ENCODE peak calls at places on chromosomes 1 and 21, in ten cellular contexts. S, H, I, Z, W, A, F, B, M and U are unnamed samples.
A peak's percentile ranks its signal among the peaks of the same experiment; 100 is the strongest.

GRCh38 chr1:108142258-108142657 is 57.9 kb downstream of the SLC25A24 start:
- DNase-seq in S (no peak), H (no peak), I (no peak), Z (no peak), W (no peak), A (no peak), F (no peak), B (no peak), M (no peak), U (no peak)

GRCh38 chr1:228046421-228047182 is 35.9 kb upstream of the ARF1 start:
- DNase-seq in S (no peak), H (no peak), I (no peak), Z (no peak), W (no peak), A (no peak), F (no peak), B (no peak), M (no peak), U (no peak)

GRCh38 chr1:229756666-229757065 is 130.6 kb downstream of the URB2 start:
- DNase-seq in S (no peak), H (peak; percentile 67), I (no peak), Z (no peak), W (no peak), A (no peak), F (peak; percentile 88), B (no peak), M (no peak), U (no peak)

GRCh38 chr21:38968887-38969543 is 163.3 kb downstream of the ETS2 start:
- DNase-seq in S (no peak), H (no peak), I (no peak), Z (no peak), W (no peak), A (no peak), F (no peak), B (no peak), M (no peak), U (no peak)

GRCh38 chr1:33986389-33987095 is 122.7 kb downstream of the HMGB4 start:
- DNase-seq in S (no peak), H (peak; percentile 92), I (peak; percentile 37), Z (no peak), W (no peak), A (no peak), F (peak; percentile 87), B (peak; percentile 36), M (no peak), U (no peak)

GRCh38 chr1:244414543-244414942 is 37.2 kb downstream of the ADSS2 start:
- DNase-seq in S (peak; percentile 8), H (peak; percentile 63), I (no peak), Z (no peak), W (no peak), A (no peak), F (peak; percentile 48), B (peak; percentile 32), M (no peak), U (no peak)

GRCh38 chr1:203325004-203325417 is 19.7 kb downstream of the BTG2 start:
- DNase-seq in S (no peak), H (no peak), I (no peak), Z (peak; percentile 69), W (no peak), A (no peak), F (peak; percentile 96), B (no peak), M (no peak), U (no peak)

GRCh38 chr1:147243228-147243685 is 773 bp downstream of the CHD1L start:
- DNase-seq in S (no peak), H (peak; percentile 45), I (peak; percentile 56), Z (no peak), W (no peak), A (peak; percentile 17), F (peak; percentile 56), B (no peak), M (no peak), U (peak; percentile 46)

GRCh38 chr1:158818991-158819405 is 12.2 kb upstream of the MNDA start:
- DNase-seq in S (no peak), H (no peak), I (no peak), Z (no peak), W (no peak), A (no peak), F (peak; percentile 61), B (no peak), M (no peak), U (no peak)

GRCh38 chr1:171904778-171905449 is 63.6 kb downstream of the DNM3 start:
- DNase-seq in S (no peak), H (no peak), I (no peak), Z (no peak), W (no peak), A (peak; percentile 17), F (no peak), B (no peak), M (no peak), U (no peak)

GRCh38 chr1:225651376-225651871 is 1.5 kb downstream of the ENAH start:
- DNase-seq in S (no peak), H (peak; percentile 20), I (no peak), Z (no peak), W (peak; percentile 33), A (no peak), F (peak; percentile 43), B (no peak), M (no peak), U (no peak)

GRCh38 chr21:31184462-31184861 is 146.2 kb upstream of the KRTAP19-8 start:
- DNase-seq in S (no peak), H (no peak), I (no peak), Z (no peak), W (no peak), A (no peak), F (no peak), B (no peak), M (no peak), U (no peak)

GRCh38 chr1:53388963-53389362 is 61.1 kb upstream of the LRP8 start:
- DNase-seq in S (no peak), H (no peak), I (no peak), Z (no peak), W (no peak), A (no peak), F (no peak), B (no peak), M (no peak), U (no peak)

GRCh38 chr1:40247655-40248054 is at the start of gene TMCO2:
- DNase-seq in S (no peak), H (no peak), I (no peak), Z (no peak), W (peak; percentile 17), A (no peak), F (no peak), B (no peak), M (no peak), U (no peak)

GRCh38 chr1:154783976-154784375 is 86.1 kb downstream of the KCNN3 start:
- DNase-seq in S (no peak), H (no peak), I (no peak), Z (no peak), W (no peak), A (no peak), F (no peak), B (no peak), M (no peak), U (no peak)

GRCh38 chr1:17359808-17360207 is 12.2 kb upstream of the PADI6 start:
- DNase-seq in S (no peak), H (no peak), I (no peak), Z (no peak), W (no peak), A (no peak), F (no peak), B (no peak), M (no peak), U (no peak)

GRCh38 chr21:46226920-46227599 is 1.5 kb downstream of the LSS start:
- DNase-seq in S (no peak), H (no peak), I (no peak), Z (no peak), W (peak; percentile 7), A (peak; percentile 23), F (peak; percentile 40), B (peak; percentile 9), M (no peak), U (no peak)

GRCh38 chr21:17387030-17387617 is 125.7 kb upstream of the CXADR start:
- DNase-seq in S (peak; percentile 16), H (peak; percentile 60), I (peak; percentile 76), Z (peak; percentile 31), W (peak; percentile 84), A (peak; percentile 60), F (peak; percentile 75), B (peak; percentile 24), M (peak; percentile 14), U (peak; percentile 56)

GRCh38 chr1:226908913-226909312 is 31.2 kb upstream of the COQ8A start:
- DNase-seq in S (no peak), H (no peak), I (no peak), Z (no peak), W (no peak), A (no peak), F (no peak), B (no peak), M (no peak), U (no peak)

GRCh38 chr1:63087966-63088365 is 234.4 kb upstream of the FOXD3 start:
- DNase-seq in S (no peak), H (no peak), I (peak; percentile 49), Z (no peak), W (peak; percentile 28), A (no peak), F (peak; percentile 80), B (no peak), M (peak; percentile 45), U (peak; percentile 63)

GRCh38 chr1:245209658-245210415 is 55.1 kb downstream of the KIF26B start:
- DNase-seq in S (no peak), H (no peak), I (no peak), Z (no peak), W (no peak), A (no peak), F (no peak), B (no peak), M (no peak), U (no peak)